ENCODE peak calls at places on chromosome 20, in four cellular contexts. H, Q, M and W are unnamed samples.

GRCh38 chr20:60062431-60063336 is 104.5 kb downstream of the CDH26 start:
- DNase-seq in Q (no peak), H (peak), M (no peak), W (peak)

GRCh38 chr20:39850821-39851330 is 838.2 kb downstream of the MAFB start:
- DNase-seq in Q (peak), M (no peak), H (no peak), W (no peak)

GRCh38 chr20:58712823-58713731 is 20.5 kb downstream of the NPEPL1 start:
- DNase-seq in M (peak), H (no peak), Q (no peak), W (no peak)

GRCh38 chr20:4714818-4715217 is 6.9 kb upstream of the PRND start:
- DNase-seq in Q (no peak), H (no peak), M (no peak), W (no peak)

GRCh38 chr20:22789661-22790060 is 205.3 kb upstream of the FOXA2 start:
- DNase-seq in M (no peak), Q (no peak), H (no peak), W (no peak)

GRCh38 chr20:62615750-62616251 is 26.5 kb upstream of the SLCO4A1 start:
- DNase-seq in Q (no peak), H (no peak), M (no peak), W (no peak)

GRCh38 chr20:64176548-64177419 is 12.5 kb downstream of the MYT1 start:
- DNase-seq in M (no peak), H (no peak), Q (no peak), W (no peak)

GRCh38 chr20:1900321-1900791 is 5.1 kb downstream of the SIRPA start:
- DNase-seq in H (peak), M (peak), Q (peak), W (peak)

GRCh38 chr20:58251979-58252591 is 23.6 kb upstream of the ANKRD60 start:
- DNase-seq in H (peak), Q (no peak), M (no peak), W (peak)

GRCh38 chr20:34390769-34391447 is 27.8 kb downstream of the ITCH start:
- DNase-seq in Q (no peak), H (peak), M (peak), W (peak)

GRCh38 chr20:63441136-63441776 is 31.2 kb downstream of the KCNQ2 start:
- DNase-seq in M (no peak), H (no peak), Q (no peak), W (no peak)

GRCh38 chr20:38673261-38673660 is 51.0 kb upstream of the SLC32A1 start:
- DNase-seq in H (no peak), Q (no peak), M (no peak), W (no peak)

GRCh38 chr20:4978050-4978918 is 23.0 kb downstream of the SLC23A2 start:
- DNase-seq in M (no peak), Q (no peak), H (no peak), W (no peak)

GRCh38 chr20:58852559-58853271 is at the start of gene GNAS:
- DNase-seq in M (no peak), H (peak), Q (peak), W (peak)

GRCh38 chr20:50320005-50320909 is 129.6 kb downstream of the CEBPB start:
- DNase-seq in M (no peak), H (no peak), Q (no peak), W (no peak)

GRCh38 chr20:48051810-48052491 is 266.7 kb upstream of the SULF2 start:
- DNase-seq in Q (no peak), H (peak), M (no peak), W (no peak)

GRCh38 chr20:52425253-52425652 is 233.7 kb upstream of the ZFP64 start:
- DNase-seq in H (no peak), M (no peak), Q (no peak), W (no peak)

GRCh38 chr20:63735859-63736718 is at the start of gene LIME1:
- DNase-seq in Q (peak), M (peak), H (no peak), W (no peak)

GRCh38 chr20:33647603-33648395 is 14.3 kb upstream of the C20orf144 start:
- DNase-seq in H (peak), M (peak), Q (no peak), W (no peak)

GRCh38 chr20:62768234-62768814 is 27.9 kb upstream of the MRGBP start:
- DNase-seq in Q (no peak), H (no peak), M (no peak), W (no peak)

GRCh38 chr20:56608376-56608775 is 20.7 kb upstream of the TFAP2C start:
- DNase-seq in H (no peak), Q (no peak), M (no peak), W (no peak)

GRCh38 chr20:2398453-2398852 is 17.8 kb downstream of the TGM6 start:
- DNase-seq in M (no peak), H (no peak), Q (no peak), W (no peak)

GRCh38 chr20:23441850-23442313 is 2.4 kb downstream of the CSTL1 start:
- DNase-seq in M (peak), Q (peak), H (peak), W (peak)

GRCh38 chr20:32354592-32355416 is 3.3 kb upstream of the ASXL1 start:
- DNase-seq in Q (no peak), H (peak), M (no peak), W (peak)

GRCh38 chr20:10221022-10221421 is 2.4 kb downstream of the SNAP25 start:
- DNase-seq in Q (no peak), M (no peak), H (no peak), W (no peak)

GRCh38 chr20:58683132-58683531 is 9.5 kb upstream of the NPEPL1 start:
- DNase-seq in Q (no peak), H (no peak), M (no peak), W (no peak)

DNA sequence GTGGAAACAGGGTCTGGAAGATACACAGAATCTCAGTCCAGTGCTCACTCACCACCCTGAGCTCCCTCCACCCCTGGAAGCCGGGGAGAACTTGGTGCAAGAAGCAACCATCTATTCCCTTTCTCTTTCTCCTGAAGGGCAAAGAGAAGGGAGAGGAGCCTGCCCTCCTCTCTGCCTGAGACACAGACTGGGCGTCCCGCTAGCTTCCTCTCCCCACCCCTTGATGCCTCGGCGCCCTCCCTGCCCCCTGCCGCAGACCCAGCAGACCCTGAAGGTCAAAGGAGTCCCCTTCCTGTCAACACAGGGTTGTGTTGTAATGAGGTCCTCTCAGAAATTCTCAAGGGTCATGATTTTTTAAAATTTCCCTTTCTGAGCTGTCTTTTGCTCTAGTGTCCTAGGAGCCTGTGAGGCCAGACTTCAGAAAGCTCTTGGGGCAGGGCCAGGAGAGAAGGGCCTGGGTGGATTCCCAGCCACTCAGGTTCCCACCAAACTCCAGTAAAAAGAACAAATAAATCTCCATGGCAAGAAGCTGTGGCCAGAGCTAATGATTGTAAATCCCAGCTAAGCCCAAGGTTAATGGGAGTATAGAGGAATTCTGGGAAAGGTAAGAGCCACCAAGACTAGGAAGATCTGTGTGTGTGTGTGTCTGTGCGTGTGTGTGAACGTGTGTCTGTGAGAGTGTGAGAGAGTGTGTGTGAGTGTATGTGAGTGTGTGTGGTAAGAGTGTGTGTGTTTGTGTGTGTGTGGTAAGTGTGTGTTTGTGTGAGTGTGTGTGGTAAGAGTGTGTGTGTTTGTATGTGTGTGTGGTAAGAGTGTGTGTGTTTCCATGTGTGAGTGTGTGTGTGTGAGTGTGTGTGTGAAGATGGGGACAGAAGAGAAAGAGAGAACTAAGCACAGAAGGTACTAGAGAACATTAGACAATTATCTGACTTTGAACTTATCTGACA is 1.0 kb upstream of the JPH2 start:
- DNase-seq in M (no peak), Q (no peak), H (peak), W (no peak)
- H3K4me3 ChIP-seq in M (peak), Q (no peak), H (peak), W (peak)

GRCh38 chr20:35972445-35972844 is 4.1 kb downstream of the CNBD2 start:
- DNase-seq in H (peak), Q (no peak), M (no peak), W (no peak)
- H3K4me3 ChIP-seq in H (no peak), Q (no peak), M (no peak), W (no peak)

GRCh38 chr20:3661060-3661820 is 2.0 kb downstream of the GFRA4 start:
- DNase-seq in M (no peak), H (no peak), Q (no peak), W (no peak)
- H3K4me3 ChIP-seq in M (peak), H (no peak), Q (no peak), W (no peak)

GRCh38 chr20:20366896-20367680 is 816 bp upstream of the INSM1 start:
- DNase-seq in Q (no peak), M (no peak), H (no peak), W (no peak)
- H3K4me3 ChIP-seq in Q (no peak), M (peak), H (no peak), W (no peak)

GRCh38 chr20:21322083-21322710 is 19.1 kb downstream of the XRN2 start:
- DNase-seq in M (no peak), Q (no peak), H (peak), W (no peak)
- H3K4me3 ChIP-seq in M (no peak), Q (no peak), H (no peak), W (no peak)

GRCh38 chr20:35837577-35838195 is 65.9 kb downstream of the PHF20 start:
- DNase-seq in H (no peak), M (no peak), Q (no peak), W (no peak)
- H3K4me3 ChIP-seq in H (no peak), M (no peak), Q (no peak), W (no peak)

GRCh38 chr20:45945678-45946148 is 11.2 kb downstream of the PCIF1 start:
- DNase-seq in H (peak), Q (no peak), M (no peak), W (no peak)
- H3K4me3 ChIP-seq in H (no peak), Q (no peak), M (no peak), W (no peak)